ENCODE peak calls at places on chromosomes 11 and 22, in four cellular contexts. H is neural progenitor cell, O is Panc1, M is fibroblast of lung. F is an unnamed sample. For H3K27me3, the result is how much of the 10 kb centered on the place peaks cover.

GRCh38 chr22:46295277-46295971 is 1.2 kb upstream of the GTSE1 start:
- DNase-seq in H (no peak), O (no peak), M (no peak), F (no peak)

GRCh38 chr22:41289681-41290080 is 3.7 kb upstream of the RANGAP1 start:
- DNase-seq in H (no peak), O (no peak), M (no peak), F (no peak)

GRCh38 chr22:36056980-36057379 is 28.4 kb upstream of the RBFOX2 start:
- DNase-seq in H (no peak), O (no peak), M (peak), F (no peak)

GRCh38 chr22:41094036-41094435 is 1.6 kb downstream of the EP300 start:
- DNase-seq in H (peak), O (no peak), M (peak), F (no peak)

GRCh38 chr11:72239296-72239848 is 4.6 kb downstream of the PHOX2A start:
- DNase-seq in H (peak), O (no peak), M (peak), F (no peak)

GRCh38 chr22:19440411-19441195 is 6.9 kb downstream of the C22orf39 start:
- DNase-seq in H (no peak), O (no peak), M (no peak), F (no peak)

GRCh38 chr11:95599959-95600586 is 189.5 kb downstream of the FAM76B start:
- DNase-seq in H (peak), O (no peak), M (no peak), F (no peak)

GRCh38 chr11:3824714-3825472 is 15.9 kb downstream of the RHOG start:
- DNase-seq in H (peak), O (no peak), M (peak), F (no peak)

GRCh38 chr11:65445604-65446445 is 23.2 kb downstream of the NEAT1 start:
- DNase-seq in H (no peak), O (no peak), M (peak), F (no peak)

GRCh38 chr11:121451982-121452608 is at the start of gene SORL1:
- DNase-seq in H (peak), O (no peak), M (peak), F (no peak)

GRCh38 chr22:43890901-43891331 is 897 bp downstream of the PNPLA5 start:
- DNase-seq in H (no peak), O (no peak), M (peak), F (no peak)

GRCh38 chr11:15714641-15715399 is 600.1 kb downstream of the INSC start:
- DNase-seq in H (no peak), O (no peak), M (no peak), F (no peak)

GRCh38 chr22:42399315-42400271 is 32.6 kb downstream of the NFAM1 start:
- DNase-seq in H (peak), O (no peak), M (no peak), F (no peak)

GRCh38 chr11:36404831-36405230 is 105.2 kb downstream of the TRAF6 start:
- DNase-seq in H (no peak), O (no peak), M (peak), F (no peak)

GRCh38 chr11:540583-541432 is 3.5 kb downstream of the LRRC56 start:
- DNase-seq in H (peak), O (no peak), M (no peak), F (no peak)

GRCh38 chr11:103988595-103988969 is 47.9 kb upstream of the DDI1 start:
- DNase-seq in H (no peak), O (no peak), M (peak), F (peak)

GRCh38 chr11:116379185-116379828 is 393.5 kb downstream of the BUD13 start:
- DNase-seq in H (peak), O (no peak), M (peak), F (no peak)

GRCh38 chr22:19629720-19630419 is 84.4 kb upstream of the SEPTIN5 start:
- DNase-seq in H (peak), O (peak), M (peak), F (peak)

GRCh38 chr11:132126973-132127900 is 756.8 kb downstream of the NTM start:
- DNase-seq in H (peak), O (peak), M (peak), F (peak)

GRCh38 chr11:92948116-92948515 is 21.3 kb upstream of the MTNR1B start:
- DNase-seq in H (no peak), O (no peak), M (no peak), F (no peak)

GRCh38 chr11:59898046-59898445 is 19.5 kb downstream of the OOSP3 start:
- DNase-seq in H (no peak), O (no peak), M (no peak), F (no peak)

GRCh38 chr22:39808087-39808486 is 85.5 kb downstream of the ENTHD1 start:
- DNase-seq in H (peak), O (no peak), M (no peak), F (no peak)

GRCh38 chr11:57338152-57338551 is at the start of gene P2RX3:
- DNase-seq in H (no peak), O (no peak), M (no peak), F (no peak)

GRCh38 chr11:17506314-17506713 is 29.7 kb upstream of the ABCC8 start:
- DNase-seq in H (no peak), O (no peak), M (no peak), F (no peak)

GRCh38 chr11:130055637-130056036 is 14.1 kb upstream of the APLP2 start:
- DNase-seq in H (no peak), O (no peak), M (peak), F (no peak)

GRCh38 chr11:103339485-103339857 is 230.2 kb downstream of the DYNC2H1 start:
- DNase-seq in H (no peak), O (no peak), M (no peak), F (no peak)

GRCh38 chr11:17498058-17498457 is 21.4 kb upstream of the ABCC8 start:
- DNase-seq in H (no peak), O (no peak), M (no peak), F (no peak)

GRCh38 chr11:8878771-8879170 is 32.2 kb upstream of the AKIP1 start:
- DNase-seq in H (no peak), O (no peak), M (no peak), F (no peak)

GRCh38 chr11:125166347-125166841 is 1.8 kb downstream of the PKNOX2 start:
- DNase-seq in H (peak), O (no peak), M (peak), F (no peak)

GRCh38 chr22:32700186-32700882 is 101.2 kb upstream of the TIMP3 start:
- DNase-seq in H (peak), O (no peak), M (peak), F (no peak)

GRCh38 chr11:409600-410471 is 5.0 kb downstream of the SIGIRR start:
- DNase-seq in H (no peak), O (no peak), M (no peak), F (no peak)

GRCh38 chr11:95295382-95295781 is 64.4 kb upstream of the SESN3 start:
- DNase-seq in H (no peak), O (no peak), M (no peak), F (no peak)

GRCh38 chr11:86483591-86484163 is 109.0 kb downstream of the CCDC81 start:
- DNase-seq in H (no peak), O (no peak), M (no peak), F (no peak)

GRCh38 chr11:36289226-36289852 is at the start of gene COMMD9:
- DNase-seq in H (peak), O (peak), M (peak), F (peak)

GRCh38 chr11:123654566-123655081 is at the start of gene SCN3B:
- DNase-seq in H (peak), O (peak), M (peak), F (peak)

GRCh38 chr11:59756496-59756840 is 1.3 kb downstream of the STX3 start:
- DNase-seq in H (no peak), O (peak), M (peak), F (no peak)

GRCh38 chr11:95647355-95647754 is 142.2 kb downstream of the FAM76B start:
- DNase-seq in H (no peak), O (no peak), M (peak), F (no peak)

DNA sequence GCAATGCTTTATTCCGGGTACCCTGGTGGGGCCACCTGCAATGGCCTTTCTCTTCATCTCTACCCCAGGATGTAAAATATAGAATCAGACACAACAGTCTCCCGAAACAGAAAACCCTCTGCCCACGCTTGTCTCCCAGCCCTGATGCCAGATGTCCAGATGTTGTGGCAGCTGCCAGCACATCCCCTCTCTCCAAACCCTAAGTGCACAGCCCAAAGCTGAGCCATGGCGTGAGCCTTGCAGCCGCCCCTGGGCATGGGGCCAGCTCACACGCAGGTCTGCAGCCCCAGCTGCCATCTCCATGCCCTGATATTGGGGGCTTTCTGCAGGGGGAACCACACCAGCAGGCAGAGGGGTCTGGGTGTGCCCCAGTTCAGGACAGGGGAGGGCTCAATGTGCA is 142.2 kb downstream of the DSCAML1 start:
- DNase-seq in H (no peak), O (no peak), M (no peak), F (no peak)
- H3K27me3 ChIP-seq in H (under half), O (under half), M (under half), F (under half)

DNA sequence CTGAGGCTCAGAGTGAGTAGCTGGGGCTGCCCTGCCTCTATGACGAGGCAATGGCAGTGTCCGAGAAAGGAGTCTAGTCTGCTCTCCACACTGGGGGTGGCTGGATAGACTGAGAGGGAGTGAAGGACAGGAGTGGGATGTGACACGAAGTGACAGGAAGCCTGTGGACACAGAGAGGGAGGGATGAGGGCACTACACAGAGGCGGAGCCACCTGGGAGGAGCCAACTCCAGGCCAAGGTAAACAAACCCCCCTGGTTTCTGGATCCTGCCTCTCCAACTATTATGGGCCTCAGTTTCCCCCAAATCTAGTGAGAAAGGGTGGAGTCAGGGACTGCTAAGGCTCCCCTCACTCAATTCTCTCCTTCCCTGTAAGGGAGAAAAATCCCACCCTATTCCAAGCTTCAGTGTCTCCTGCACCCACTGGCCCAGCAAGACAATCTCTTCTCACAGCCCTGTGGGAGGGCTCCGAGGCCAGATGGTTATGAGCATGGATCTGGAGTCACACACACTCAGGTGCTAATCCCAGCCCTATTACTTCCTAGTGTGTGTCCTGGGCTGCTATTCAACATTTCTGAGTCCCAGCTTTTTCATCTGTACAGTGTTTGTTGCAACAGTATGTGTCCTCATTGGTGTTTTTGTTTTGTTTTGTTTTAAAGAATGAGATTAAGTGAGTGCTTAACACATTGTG is 24.9 kb downstream of the ASPHD2 start:
- DNase-seq in H (no peak), O (no peak), M (no peak), F (no peak)
- H3K27ac ChIP-seq in H (no peak), O (no peak), M (no peak), F (no peak)

GRCh38 chr11:117868088-117868487 is 8.4 kb downstream of the FXYD6 start:
- DNase-seq in H (no peak), O (no peak), M (no peak), F (no peak)
- H3K27me3 ChIP-seq in H (under half), O (under half), M (under half), F (under half)

GRCh38 chr11:62666259-62666926 is 1.3 kb downstream of the CSKMT start:
- DNase-seq in H (no peak), O (no peak), M (no peak), F (no peak)
- H3K27ac ChIP-seq in H (peak), O (peak), M (peak), F (peak)

DNA sequence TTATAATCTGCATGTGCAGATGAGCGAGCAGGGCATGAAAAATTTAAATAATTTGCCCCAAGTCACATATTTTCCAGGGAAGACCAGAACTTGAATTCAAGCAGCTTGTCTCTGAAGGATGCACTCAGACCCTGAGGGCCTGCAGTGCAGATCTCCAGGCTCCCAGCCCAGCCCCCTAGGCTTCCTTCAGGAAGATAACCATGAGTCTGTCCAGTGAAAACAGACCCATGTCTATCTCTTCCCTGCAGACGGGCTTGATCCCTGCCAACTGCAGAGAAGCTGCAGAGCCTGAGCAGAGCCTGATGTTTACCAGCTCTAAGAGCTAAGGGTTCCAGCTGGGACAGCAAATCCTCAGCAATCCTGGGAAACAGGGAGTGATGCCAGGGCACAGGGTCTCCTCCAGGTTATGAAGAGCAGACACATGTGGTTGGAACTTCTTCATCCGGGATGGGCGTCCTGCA is 55.1 kb downstream of the NAV2 start:
- DNase-seq in H (no peak), O (no peak), M (no peak), F (no peak)
- H3K27me3 ChIP-seq in H (under half), O (under half), M (under half), F (under half)

DNA sequence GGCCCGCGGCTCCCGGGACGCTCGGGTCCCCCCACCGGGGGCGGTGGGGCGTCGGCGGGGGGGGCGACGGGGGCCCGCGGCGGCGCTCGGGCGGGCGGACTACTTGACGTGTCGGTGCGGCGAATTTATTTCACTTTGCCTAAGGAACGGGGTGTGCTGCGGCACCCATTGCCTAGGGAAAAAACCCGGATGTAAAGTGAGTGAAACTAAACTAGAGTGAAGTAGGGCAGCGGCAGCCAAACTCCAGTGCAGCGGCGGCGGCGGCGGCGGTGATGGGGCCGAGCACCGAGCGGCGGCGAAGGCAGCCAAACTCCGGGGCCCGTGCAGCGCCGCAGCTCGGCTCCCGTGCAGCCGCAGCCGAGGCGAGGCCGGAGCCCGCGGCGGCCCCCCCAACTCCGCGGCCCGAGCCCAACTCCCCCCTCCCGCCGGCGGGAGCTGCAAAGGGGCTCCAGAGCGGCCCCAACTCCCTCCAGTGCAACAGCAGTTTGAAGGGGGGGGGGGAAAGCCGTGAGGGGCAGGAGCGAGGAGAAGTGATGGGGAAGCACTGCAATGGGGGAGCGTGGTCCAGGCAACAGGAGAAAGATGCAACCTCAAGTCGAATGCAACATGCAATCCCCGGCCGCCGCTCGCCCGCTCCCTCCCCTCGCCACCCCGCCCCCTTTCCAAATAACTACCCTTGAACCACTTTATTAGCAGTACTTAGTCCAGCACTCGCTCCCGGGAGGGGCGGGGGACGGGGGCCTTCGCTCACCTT is 647 bp upstream of the PHF21A start:
- DNase-seq in H (peak), O (no peak), M (peak), F (peak)
- H3K27ac ChIP-seq in H (peak), O (peak), M (peak), F (peak)

DNA sequence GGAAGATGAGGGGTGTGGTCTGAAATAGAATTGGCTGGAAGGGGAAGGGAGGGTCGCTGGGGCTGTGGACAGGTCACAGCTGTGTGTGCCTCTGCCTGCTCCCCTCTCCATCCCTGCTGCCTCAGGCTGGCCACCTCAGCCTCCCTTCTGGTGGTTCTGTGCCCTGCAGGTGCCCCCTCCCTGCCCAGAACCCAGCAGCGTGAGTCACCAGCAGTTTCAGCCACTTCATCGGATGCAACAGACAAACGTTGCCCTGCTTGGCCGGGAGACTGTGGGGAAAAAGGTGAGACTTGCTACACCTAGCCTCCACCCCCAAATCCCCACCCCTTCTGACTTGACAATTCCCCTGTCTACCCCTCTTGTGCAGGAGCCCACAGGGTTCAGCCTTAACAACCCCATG is 21.8 kb upstream of the LRRC10B start:
- DNase-seq in H (no peak), O (no peak), M (no peak), F (no peak)
- H3K27me3 ChIP-seq in H (under half), O (under half), M (under half), F (under half)

GRCh38 chr11:1917523-1918435 is 1.7 kb upstream of the TNNT3 start:
- DNase-seq in H (peak), O (no peak), M (no peak), F (no peak)
- H3K27ac ChIP-seq in H (no peak), O (no peak), M (no peak), F (no peak)

F was measured in AG04450.